ENCODE peak calls at places on chromosomes 6 and 20, in ten cellular contexts. P, N, Z, W, S, U, Q, I, T and E are unnamed samples. For H3K4me1, the result is how much of the 10 kb centered on the place peaks cover.

GRCh38 chr6:114747995-114748625 is 405.3 kb upstream of the HS3ST5 start:
- DNase-seq in Q (no peak), Z (no peak), U (no peak), W (peak), S (no peak), P (no peak), N (no peak), T (no peak), I (peak), E (no peak)

GRCh38 chr6:49892280-49892679 is 25.9 kb upstream of the CRISP1 start:
- DNase-seq in Q (no peak), W (no peak), P (no peak), T (no peak), I (no peak), U (no peak), N (no peak), S (no peak), Z (no peak), E (no peak)

GRCh38 chr20:57656821-57657536 is 36.8 kb upstream of the ZBP1 start:
- DNase-seq in U (no peak), Q (no peak), S (peak), N (peak), W (peak), T (peak), P (peak), I (peak), Z (no peak), E (no peak)

GRCh38 chr20:24690408-24690807 is 221.0 kb downstream of the SYNDIG1 start:
- DNase-seq in I (no peak), Q (no peak), P (no peak), S (peak), W (no peak), N (no peak), T (no peak), Z (no peak), U (no peak), E (no peak)

GRCh38 chr6:30511147-30511546 is 21.8 kb downstream of the HLA-E start:
- DNase-seq in U (no peak), W (no peak), Q (no peak), Z (no peak), N (no peak), T (peak), I (no peak), P (no peak), S (no peak), E (no peak)

GRCh38 chr20:57993738-57994431 is 234.6 kb downstream of the ANKRD60 start:
- DNase-seq in N (no peak), Q (no peak), P (no peak), U (no peak), Z (no peak), T (no peak), W (no peak), S (no peak), I (no peak), E (no peak)

GRCh38 chr6:38634518-38634917 is 5.2 kb downstream of the BTBD9 start:
- DNase-seq in U (no peak), S (no peak), Z (no peak), T (no peak), N (no peak), I (no peak), W (no peak), P (no peak), Q (no peak), E (no peak)

GRCh38 chr6:143955971-143956370 is 52.1 kb downstream of the PLAGL1 start:
- DNase-seq in T (no peak), S (no peak), P (no peak), W (no peak), N (no peak), Q (no peak), I (no peak), U (no peak), Z (no peak), E (no peak)

GRCh38 chr6:164303092-164304007 is 888.8 kb downstream of the QKI start:
- DNase-seq in Q (peak), W (no peak), I (peak), U (no peak), S (no peak), T (no peak), P (no peak), Z (no peak), N (peak), E (no peak)

GRCh38 chr6:16322666-16323312 is 84.4 kb downstream of the GMPR start:
- DNase-seq in P (peak), N (peak), Q (no peak), U (no peak), I (peak), S (peak), T (no peak), W (peak), Z (no peak), E (no peak)

GRCh38 chr20:50355593-50356521 is 154.3 kb upstream of the PTPN1 start:
- DNase-seq in Q (no peak), U (no peak), S (no peak), W (no peak), T (no peak), N (no peak), Z (no peak), I (no peak), P (no peak), E (no peak)

GRCh38 chr6:73680289-73680688 is 15.7 kb upstream of the CD109 start:
- DNase-seq in I (no peak), S (no peak), U (no peak), Z (peak), P (no peak), N (no peak), Q (no peak), T (no peak), W (no peak), E (no peak)

GRCh38 chr6:17910178-17910577 is 77.3 kb downstream of the KIF13A start:
- DNase-seq in P (no peak), N (no peak), U (no peak), W (no peak), T (no peak), S (no peak), I (no peak), Q (no peak), Z (no peak), E (no peak)

GRCh38 chr6:67412035-67412434 is 1223.0 kb upstream of the ADGRB3 start:
- DNase-seq in P (no peak), N (no peak), I (no peak), W (no peak), S (no peak), U (no peak), Q (no peak), T (no peak), Z (no peak), E (no peak)

GRCh38 chr6:145214570-145214969 is 520.8 kb downstream of the EPM2A start:
- DNase-seq in I (no peak), T (no peak), Z (no peak), W (no peak), N (no peak), Q (no peak), U (no peak), S (no peak), P (no peak), E (no peak)

GRCh38 chr6:140256213-140256612 is 881.8 kb upstream of the CITED2 start:
- DNase-seq in U (no peak), S (no peak), N (no peak), Z (no peak), Q (no peak), T (no peak), I (no peak), W (no peak), P (no peak), E (no peak)

GRCh38 chr20:19944772-19945459 is 72.2 kb upstream of the NAA20 start:
- DNase-seq in I (no peak), T (no peak), Q (no peak), Z (peak), P (no peak), U (no peak), S (no peak), N (no peak), W (no peak), E (no peak)

GRCh38 chr6:144659735-144660246 is 374.7 kb downstream of the UTRN start:
- DNase-seq in Z (no peak), P (no peak), U (no peak), N (no peak), Q (no peak), T (no peak), I (no peak), S (no peak), W (no peak), E (no peak)

GRCh38 chr6:155693573-155694428 is 238.2 kb upstream of the NOX3 start:
- DNase-seq in I (no peak), U (no peak), S (peak), Q (no peak), W (no peak), P (no peak), N (no peak), Z (no peak), T (no peak), E (no peak)

GRCh38 chr6:97665410-97665809 is 382.4 kb upstream of the MMS22L start:
- DNase-seq in U (no peak), Z (no peak), W (no peak), S (no peak), I (no peak), P (no peak), Q (no peak), T (no peak), N (no peak), E (no peak)

DNA sequence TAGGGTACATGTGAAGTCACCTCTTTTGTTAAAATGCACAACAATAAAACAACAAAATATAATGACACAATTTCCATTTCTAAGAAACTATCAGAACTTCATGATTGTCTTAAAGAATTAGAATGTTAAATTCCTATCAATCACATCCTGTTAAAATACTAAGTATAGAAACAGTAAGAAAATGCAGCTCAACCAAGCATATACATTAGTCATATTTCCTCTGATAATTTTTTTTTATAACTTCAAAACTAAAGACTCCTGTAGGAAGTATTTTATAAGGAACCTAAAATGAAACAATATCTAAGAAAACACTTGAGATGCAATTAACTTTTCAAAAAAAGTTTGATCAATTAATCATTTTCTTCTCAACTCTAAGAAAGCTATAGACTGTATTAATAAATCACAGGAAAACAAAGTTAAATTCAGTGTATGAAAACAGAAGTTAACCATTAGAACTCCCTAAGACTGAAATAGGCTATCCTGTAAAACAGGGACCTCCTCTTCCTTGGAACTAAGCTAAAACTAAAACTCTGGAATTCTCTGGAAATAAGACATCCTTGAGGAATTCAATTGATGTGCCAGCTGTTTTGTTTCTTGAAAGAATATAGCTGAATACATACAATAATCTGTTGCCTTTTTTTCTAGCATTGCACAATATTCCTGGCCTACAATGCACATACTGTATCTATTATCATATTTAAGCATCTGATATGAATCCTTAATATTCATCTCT is 19.8 kb downstream of the FKBP5 start:
- DNase-seq in T (no peak), N (no peak), U (no peak), W (no peak), S (no peak), Q (no peak), I (no peak), Z (no peak), P (no peak), E (no peak)
- H3K4me3 ChIP-seq in T (no peak), N (no peak), U (no peak), W (no peak), S (no peak), Q (no peak), I (no peak), Z (peak), P (no peak), E (no peak)

GRCh38 chr20:53916173-53916512 is 154.3 kb downstream of the BCAS1 start:
- DNase-seq in I (no peak), Z (no peak), T (no peak), Q (no peak), W (no peak), N (no peak), U (no peak), S (no peak), P (no peak), E (no peak)

GRCh38 chr20:53914091-53914860 is 156.1 kb downstream of the BCAS1 start:
- DNase-seq in N (no peak), U (no peak), W (no peak), Q (no peak), P (no peak), Z (no peak), I (no peak), S (peak), T (no peak), E (no peak)

GRCh38 chr20:53914861-53915458 is 155.4 kb downstream of the BCAS1 start:
- DNase-seq in Q (no peak), N (no peak), I (no peak), T (no peak), P (no peak), U (no peak), S (peak), Z (no peak), W (no peak), E (no peak)

GRCh38 chr20:53917145-53918009 is 153.0 kb downstream of the BCAS1 start:
- DNase-seq in N (peak), P (no peak), I (peak), T (no peak), Z (peak), S (peak), Q (peak), U (no peak), W (peak), E (peak)

GRCh38 chr20:53915459-53916172 is 154.8 kb downstream of the BCAS1 start:
- DNase-seq in Q (peak), T (peak), I (peak), W (peak), U (peak), P (peak), Z (peak), S (peak), N (peak), E (peak)
- TF ChIP-seq POLR2A in Q (no peak), T (no peak), I (no peak), W (no peak), U (no peak), P (no peak), Z (peak), S (no peak), N (no peak), E (no peak)

GRCh38 chr6:149093643-149094042 is 223.9 kb upstream of the TAB2 start:
- DNase-seq in P (no peak), Z (no peak), N (no peak), U (no peak), S (no peak), W (no peak), I (no peak), T (no peak), Q (no peak), E (no peak)

GRCh38 chr6:149094156-149094555 is 223.4 kb upstream of the TAB2 start:
- DNase-seq in Z (no peak), P (no peak), Q (no peak), W (no peak), N (no peak), U (no peak), S (no peak), I (no peak), T (no peak), E (no peak)

GRCh38 chr6:149097794-149098193 is 219.7 kb upstream of the TAB2 start:
- DNase-seq in P (no peak), N (no peak), T (no peak), Q (no peak), S (no peak), Z (no peak), U (no peak), W (no peak), I (no peak), E (no peak)

GRCh38 chr6:149095842-149096241 is 221.7 kb upstream of the TAB2 start:
- DNase-seq in N (no peak), Z (no peak), Q (no peak), T (no peak), I (no peak), W (no peak), U (no peak), P (no peak), S (no peak), E (no peak)

GRCh38 chr6:149094934-149095341 is 222.6 kb upstream of the TAB2 start:
- DNase-seq in Z (no peak), W (no peak), T (no peak), Q (no peak), U (no peak), I (no peak), N (no peak), P (no peak), S (no peak), E (no peak)
- H3K4me1 ChIP-seq in Z (under half), W (under half), T (under half), Q (under half), U (under half), I (under half), N (under half), P (under half), S (under half), E (under half)

DNA sequence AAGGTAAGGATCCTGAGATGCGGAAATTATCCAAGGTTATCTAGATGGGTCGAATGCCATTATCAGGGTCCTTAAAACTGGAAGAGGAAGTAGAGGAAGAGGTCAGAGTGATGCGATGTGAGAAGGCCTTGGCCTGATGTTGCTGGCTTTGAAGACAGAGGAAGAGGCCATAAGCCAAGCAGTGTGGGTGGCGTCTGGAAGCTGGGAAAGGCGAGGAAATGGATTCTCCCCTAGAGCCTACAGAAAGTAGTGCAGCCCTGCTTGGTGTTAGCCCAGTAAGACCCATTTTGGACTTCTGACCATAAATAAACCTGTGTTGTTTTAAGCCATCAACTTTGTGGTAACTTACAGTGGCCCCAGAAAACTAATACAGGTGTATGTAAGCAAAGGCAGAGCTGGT is 2.0 kb downstream of the SRXN1 start:
- DNase-seq in S (no peak), U (no peak), P (no peak), N (no peak), Z (no peak), W (no peak), Q (no peak), T (no peak), I (no peak), E (no peak)
- H3K4me3 ChIP-seq in S (no peak), U (no peak), P (no peak), N (no peak), Z (no peak), W (no peak), Q (no peak), T (no peak), I (no peak), E (no peak)

DNA sequence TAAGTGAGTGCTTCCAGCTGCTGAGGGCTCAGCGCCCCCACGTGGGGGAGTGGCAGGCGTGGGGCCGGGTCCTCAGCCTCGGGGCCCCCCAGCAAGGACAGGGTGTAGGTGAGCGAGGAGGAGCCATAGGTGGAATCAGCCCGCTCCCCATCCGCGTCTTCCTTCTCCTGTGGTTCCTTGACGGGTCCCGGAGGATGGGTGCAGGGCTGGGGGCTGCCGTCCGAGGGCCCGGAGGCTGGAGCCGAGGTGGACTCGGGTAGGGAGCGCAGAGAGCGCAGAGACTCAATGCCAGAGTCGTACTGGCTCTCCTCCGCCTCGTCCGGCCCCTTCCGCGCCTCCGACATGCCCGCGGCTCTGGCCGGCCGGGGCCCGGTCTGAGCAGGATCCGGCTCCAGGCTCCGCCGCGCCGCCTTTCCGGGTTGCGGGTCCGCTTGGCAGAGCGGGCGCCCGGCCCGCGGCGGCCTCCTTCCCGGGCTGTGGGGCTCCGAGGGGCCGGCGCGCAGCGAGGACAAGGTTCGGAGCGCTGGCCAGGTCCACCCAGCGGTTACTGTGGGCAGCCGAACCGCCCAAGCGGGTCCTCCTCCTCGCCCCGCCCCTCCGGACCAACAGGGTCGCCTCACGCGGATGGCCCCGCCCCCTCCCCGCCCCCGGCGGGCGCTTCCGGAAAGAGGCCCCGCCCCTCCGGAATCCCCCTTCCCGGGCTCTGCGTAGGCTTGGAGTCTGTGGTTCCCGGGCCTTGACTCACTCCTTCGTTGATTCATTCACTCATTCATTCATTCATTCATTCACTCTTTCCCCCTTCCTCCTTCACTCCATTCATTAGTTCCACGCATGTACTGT is at the start of gene NFKBIE:
- DNase-seq in N (peak), I (peak), T (peak), U (peak), P (peak), Z (no peak), S (peak), Q (peak), W (peak), E (peak)
- TF ChIP-seq POLR2A in N (peak), I (peak), T (peak), U (peak), P (peak), Z (no peak), S (peak), Q (peak), W (no peak), E (no peak)